ENCODE peak calls at places on chromosomes 16 and 17, in seven cellular contexts. One of them, this sample, is unnamed.

GRCh38 chr17:64974750-64975317 is 55.6 kb upstream of the LRRC37A3 start:
- DNase-seq in astrocyte: no peak
- DNase-seq in GM23338: no peak
- DNase-seq in GM06990: no peak
- DNase-seq in aorta: no peak
- DNase-seq in BJ: no peak
- DNase-seq in psoas muscle: no peak
- DNase-seq in this sample: no peak

GRCh38 chr17:82835766-82836512 is 3.9 kb downstream of the ZNF750 start:
- DNase-seq in psoas muscle: no peak
- DNase-seq in aorta: no peak
- DNase-seq in astrocyte: no peak
- DNase-seq in GM06990: no peak
- DNase-seq in GM23338: peak; percentile 39
- DNase-seq in BJ: no peak
- DNase-seq in this sample: peak; percentile 60

GRCh38 chr17:81256616-81257015 is 17.5 kb downstream of the NDUFAF8 start:
- DNase-seq in BJ: no peak
- DNase-seq in astrocyte: peak; percentile 46
- DNase-seq in psoas muscle: no peak
- DNase-seq in aorta: no peak
- DNase-seq in GM06990: no peak
- DNase-seq in GM23338: no peak
- DNase-seq in this sample: no peak

GRCh38 chr16:85002099-85002541 is 9.2 kb downstream of the ZDHHC7 start:
- DNase-seq in psoas muscle: no peak
- DNase-seq in GM06990: no peak
- DNase-seq in GM23338: no peak
- DNase-seq in BJ: no peak
- DNase-seq in aorta: no peak
- DNase-seq in astrocyte: peak; percentile 52
- DNase-seq in this sample: no peak

GRCh38 chr17:74670329-74670728 is 42.4 kb downstream of the CD300LF start:
- DNase-seq in GM23338: no peak
- DNase-seq in BJ: no peak
- DNase-seq in astrocyte: no peak
- DNase-seq in aorta: no peak
- DNase-seq in psoas muscle: no peak
- DNase-seq in GM06990: no peak
- DNase-seq in this sample: no peak

GRCh38 chr17:72619976-72620650 is 472.4 kb downstream of the SLC39A11 start:
- DNase-seq in GM23338: no peak
- DNase-seq in astrocyte: no peak
- DNase-seq in aorta: no peak
- DNase-seq in psoas muscle: no peak
- DNase-seq in GM06990: no peak
- DNase-seq in BJ: no peak
- DNase-seq in this sample: no peak

GRCh38 chr17:43465049-43465448 is 18.7 kb upstream of the DHX8 start:
- DNase-seq in aorta: no peak
- DNase-seq in psoas muscle: no peak
- DNase-seq in astrocyte: no peak
- DNase-seq in BJ: no peak
- DNase-seq in GM06990: no peak
- DNase-seq in GM23338: no peak
- DNase-seq in this sample: no peak

GRCh38 chr17:37476431-37477130 is 13.1 kb upstream of the DUSP14 start:
- DNase-seq in BJ: peak; percentile 50
- DNase-seq in astrocyte: no peak
- DNase-seq in GM23338: no peak
- DNase-seq in psoas muscle: no peak
- DNase-seq in GM06990: no peak
- DNase-seq in aorta: no peak
- DNase-seq in this sample: no peak

GRCh38 chr17:70074991-70075390 is at the start of gene KCNJ16:
- DNase-seq in astrocyte: no peak
- DNase-seq in GM23338: no peak
- DNase-seq in aorta: no peak
- DNase-seq in GM06990: no peak
- DNase-seq in psoas muscle: no peak
- DNase-seq in BJ: no peak
- DNase-seq in this sample: no peak

DNA sequence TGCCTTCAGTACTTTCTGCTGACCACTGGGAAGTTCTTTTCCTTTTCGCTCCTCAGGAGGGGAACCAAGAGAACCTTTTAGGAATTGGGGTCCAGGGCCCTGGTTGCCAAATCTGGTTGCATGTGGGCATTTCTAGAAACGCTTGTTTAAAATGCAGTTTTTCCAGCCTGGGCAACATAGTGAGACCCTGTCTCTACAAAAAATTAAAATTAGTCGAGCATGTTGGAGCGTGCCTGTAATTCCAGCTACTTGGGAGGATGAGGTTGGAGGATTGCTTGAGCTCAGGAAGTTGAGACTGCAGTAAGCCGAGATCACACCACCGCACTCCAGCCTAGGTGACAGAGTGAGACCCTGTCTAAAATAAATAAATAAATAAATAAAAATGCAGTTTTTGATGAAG is 1.2 kb downstream of the PNPO start:
- DNase-seq in GM06990: no peak
- DNase-seq in GM23338: no peak
- DNase-seq in aorta: no peak
- DNase-seq in psoas muscle: no peak
- DNase-seq in astrocyte: no peak
- DNase-seq in BJ: no peak
- DNase-seq in this sample: no peak
- H3K4me3 ChIP-seq in GM06990: peak overlapping the region; percentile 92
- H3K4me3 ChIP-seq in GM23338: peak overlapping the region; percentile 56
- H3K4me3 ChIP-seq in aorta: no peak overlapping the region
- H3K4me3 ChIP-seq in psoas muscle: peak overlapping the region; percentile 99
- H3K4me3 ChIP-seq in astrocyte: peak overlapping the region; percentile 76
- H3K4me3 ChIP-seq in BJ: peak overlapping the region; percentile 87
- H3K4me3 ChIP-seq in this sample: no peak overlapping the region

GRCh38 chr16:71927787-71928186 is 32.5 kb downstream of the IST1 start:
- DNase-seq in GM23338: no peak
- DNase-seq in astrocyte: no peak
- DNase-seq in psoas muscle: no peak
- DNase-seq in GM06990: no peak
- DNase-seq in BJ: no peak
- DNase-seq in aorta: no peak
- DNase-seq in this sample: no peak
- H3K4me3 ChIP-seq in GM23338: no peak overlapping the region
- H3K4me3 ChIP-seq in astrocyte: no peak overlapping the region
- H3K4me3 ChIP-seq in psoas muscle: no peak overlapping the region
- H3K4me3 ChIP-seq in GM06990: no peak overlapping the region
- H3K4me3 ChIP-seq in BJ: no peak overlapping the region
- H3K4me3 ChIP-seq in aorta: no peak overlapping the region
- H3K4me3 ChIP-seq in this sample: no peak overlapping the region

GRCh38 chr17:16286009-16286946 is 67.0 kb downstream of the CENPV start:
- DNase-seq in astrocyte: peak; percentile 99
- DNase-seq in GM23338: peak; percentile 96
- DNase-seq in psoas muscle: peak; percentile 84
- DNase-seq in GM06990: peak; percentile 86
- DNase-seq in BJ: peak; percentile 93
- DNase-seq in aorta: peak; percentile 92
- DNase-seq in this sample: peak; percentile 86
- H3K4me3 ChIP-seq in astrocyte: peak overlapping the region; percentile 19
- H3K4me3 ChIP-seq in GM23338: peak overlapping the region; percentile 37
- H3K4me3 ChIP-seq in psoas muscle: peak overlapping the region; percentile 45
- H3K4me3 ChIP-seq in GM06990: peak overlapping the region; percentile 42
- H3K4me3 ChIP-seq in BJ: peak overlapping the region; percentile 20
- H3K4me3 ChIP-seq in aorta: peak overlapping the region; percentile 1
- H3K4me3 ChIP-seq in this sample: peak overlapping the region; percentile 25

DNA sequence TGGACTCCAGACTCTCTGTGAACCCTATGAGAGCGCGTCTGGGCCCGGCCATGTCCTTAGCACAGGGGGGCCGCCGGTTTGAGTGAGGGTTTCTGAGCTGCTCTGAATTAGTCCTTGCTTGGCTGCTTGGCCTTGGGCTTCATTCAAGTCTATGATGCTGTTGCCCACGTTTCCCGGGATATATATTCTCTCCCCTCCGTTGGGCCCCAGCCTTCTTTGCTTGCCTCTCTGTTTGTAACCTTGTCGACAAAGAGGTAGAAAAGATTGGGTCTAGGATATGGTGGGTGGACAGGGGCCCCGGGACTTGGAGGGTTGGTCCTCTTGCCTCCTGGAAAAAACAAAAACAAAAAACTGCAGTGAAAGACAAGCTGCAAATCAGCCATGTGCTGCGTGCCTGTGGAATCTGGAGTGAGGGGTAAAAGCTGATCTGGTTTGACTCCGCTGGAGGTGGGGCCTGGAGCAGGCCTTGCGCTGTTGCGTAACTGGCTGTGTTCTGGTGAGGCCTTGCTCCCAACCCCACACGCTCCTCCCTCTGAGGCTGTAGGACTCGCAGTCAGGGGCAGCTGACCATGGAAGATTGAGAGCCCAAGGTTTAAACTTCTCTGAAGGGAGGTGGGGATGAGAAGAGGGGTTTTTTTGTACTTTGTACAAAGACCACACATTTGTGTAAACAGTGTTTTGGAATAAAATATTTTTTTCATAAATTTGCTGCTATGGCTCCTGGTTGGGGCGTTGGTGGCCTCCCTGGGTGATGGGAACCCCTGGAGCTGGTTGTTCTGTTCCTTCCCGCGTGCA is 23.1 kb downstream of the STAT5A start:
- DNase-seq in GM06990: no peak
- DNase-seq in astrocyte: peak; percentile 59
- DNase-seq in psoas muscle: peak; percentile 95
- DNase-seq in BJ: no peak
- DNase-seq in GM23338: peak; percentile 64
- DNase-seq in aorta: peak; percentile 94
- DNase-seq in this sample: peak; percentile 80
- H3K4me3 ChIP-seq in GM06990: no peak overlapping the region
- H3K4me3 ChIP-seq in astrocyte: no peak overlapping the region
- H3K4me3 ChIP-seq in psoas muscle: peak overlapping the region; percentile 51
- H3K4me3 ChIP-seq in BJ: no peak overlapping the region
- H3K4me3 ChIP-seq in GM23338: peak overlapping the region; percentile 56
- H3K4me3 ChIP-seq in aorta: no peak overlapping the region
- H3K4me3 ChIP-seq in this sample: no peak overlapping the region

GRCh38 chr17:76138234-76138895 is 2.7 kb downstream of the FOXJ1 start:
- DNase-seq in BJ: no peak
- DNase-seq in psoas muscle: peak; percentile 50
- DNase-seq in GM23338: peak; percentile 71
- DNase-seq in GM06990: no peak
- DNase-seq in aorta: no peak
- DNase-seq in astrocyte: no peak
- DNase-seq in this sample: peak; percentile 90
- H3K4me3 ChIP-seq in BJ: no peak overlapping the region
- H3K4me3 ChIP-seq in psoas muscle: no peak overlapping the region
- H3K4me3 ChIP-seq in GM23338: peak overlapping the region; percentile 85
- H3K4me3 ChIP-seq in GM06990: no peak overlapping the region
- H3K4me3 ChIP-seq in aorta: no peak overlapping the region
- H3K4me3 ChIP-seq in astrocyte: no peak overlapping the region
- H3K4me3 ChIP-seq in this sample: peak overlapping the region; percentile 22

GRCh38 chr16:1610071-1610840 is 1.6 kb downstream of the IFT140 start:
- DNase-seq in BJ: peak; percentile 22
- DNase-seq in GM23338: peak; percentile 95
- DNase-seq in psoas muscle: peak; percentile 95
- DNase-seq in astrocyte: peak; percentile 58
- DNase-seq in aorta: peak; percentile 92
- DNase-seq in GM06990: peak; percentile 91
- DNase-seq in this sample: peak; percentile 98

GRCh38 chr16:1613728-1614225 is 1.6 kb downstream of the CRAMP1 start:
- DNase-seq in astrocyte: no peak
- DNase-seq in BJ: no peak
- DNase-seq in aorta: no peak
- DNase-seq in GM23338: no peak
- DNase-seq in psoas muscle: no peak
- DNase-seq in GM06990: no peak
- DNase-seq in this sample: no peak

GRCh38 chr16:1613240-1613639 is 1.1 kb downstream of the CRAMP1 start:
- DNase-seq in astrocyte: no peak
- DNase-seq in BJ: no peak
- DNase-seq in aorta: no peak
- DNase-seq in GM06990: no peak
- DNase-seq in psoas muscle: no peak
- DNase-seq in GM23338: peak; percentile 32
- DNase-seq in this sample: peak; percentile 61

GRCh38 chr16:1612320-1613111 is at the start of gene CRAMP1:
- DNase-seq in aorta: no peak
- DNase-seq in BJ: no peak
- DNase-seq in GM23338: peak; percentile 29
- DNase-seq in psoas muscle: peak; percentile 56
- DNase-seq in GM06990: peak; percentile 38
- DNase-seq in astrocyte: no peak
- DNase-seq in this sample: no peak

DNA sequence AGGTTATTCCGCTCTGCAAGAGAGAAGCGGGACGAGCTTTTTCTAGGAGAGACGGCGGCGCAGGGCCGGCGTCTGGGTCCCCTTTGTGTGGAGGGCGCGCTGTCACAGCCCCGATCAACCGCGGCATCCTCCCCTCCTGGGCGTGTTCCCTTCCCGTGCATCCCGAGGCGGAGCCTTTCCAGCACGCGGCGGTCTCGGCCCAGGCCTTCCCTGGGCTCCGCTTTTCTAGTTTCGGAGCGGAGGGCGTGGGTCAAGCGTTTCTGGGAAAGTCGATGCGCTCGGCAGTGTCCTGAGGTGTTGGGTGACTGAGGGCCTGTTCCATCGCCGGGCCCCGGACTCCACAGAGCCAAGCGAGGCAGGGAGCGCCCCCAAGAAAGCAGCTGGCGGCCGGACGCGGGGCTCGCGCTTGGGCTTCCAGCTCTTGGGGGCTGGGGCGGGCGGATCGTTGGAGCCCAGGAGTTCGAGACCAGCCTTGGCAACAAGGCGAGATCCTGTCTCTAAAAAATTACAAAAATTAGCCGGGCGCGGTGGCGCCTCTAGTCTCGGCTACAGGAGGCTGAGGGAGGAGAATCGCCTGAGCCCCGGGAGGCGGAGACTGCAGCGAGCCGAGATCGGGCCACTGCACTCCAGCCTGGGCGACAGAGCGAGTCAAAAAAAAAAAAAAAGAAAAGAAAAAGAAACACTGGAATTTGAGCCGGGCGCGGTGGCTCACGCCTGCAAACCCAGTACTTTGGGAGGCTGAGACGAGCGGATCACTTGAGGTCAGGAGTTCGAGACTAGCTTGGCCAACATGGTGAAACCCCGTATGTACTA is 825 bp downstream of the IFT140 start:
- DNase-seq in GM23338: no peak
- DNase-seq in astrocyte: peak; percentile 56
- DNase-seq in BJ: no peak
- DNase-seq in psoas muscle: peak; percentile 56
- DNase-seq in aorta: no peak
- DNase-seq in GM06990: no peak
- DNase-seq in this sample: no peak
- H3K4me3 ChIP-seq in GM23338: peak overlapping the region; percentile 77
- H3K4me3 ChIP-seq in astrocyte: peak overlapping the region; percentile 81
- H3K4me3 ChIP-seq in BJ: peak overlapping the region; percentile 87
- H3K4me3 ChIP-seq in psoas muscle: peak overlapping the region; percentile 94
- H3K4me3 ChIP-seq in aorta: no peak overlapping the region
- H3K4me3 ChIP-seq in GM06990: peak overlapping the region; percentile 71
- H3K4me3 ChIP-seq in this sample: peak overlapping the region; percentile 65

This sample was measured in H7.